ENCODE peak calls at places on chromosomes 11 and 22, in four cellular contexts. One of them, this sample, is unnamed.

GRCh38 chr11:65435981-65436411 is 13.4 kb downstream of the NEAT1 start:
- DNase-seq in IMR-90: no peak
- DNase-seq in sigmoid colon: peak; percentile 79
- DNase-seq in breast epithelium: no peak
- DNase-seq in this sample: no peak

GRCh38 chr22:25942989-25943411 is 201.0 kb downstream of the MYO18B start:
- DNase-seq in breast epithelium: peak; percentile 55
- DNase-seq in sigmoid colon: no peak
- DNase-seq in IMR-90: no peak
- DNase-seq in this sample: peak; percentile 32

GRCh38 chr11:87445002-87445401 is 407.3 kb downstream of the TMEM135 start:
- DNase-seq in IMR-90: peak; percentile 67
- DNase-seq in sigmoid colon: no peak
- DNase-seq in breast epithelium: no peak
- DNase-seq in this sample: no peak

GRCh38 chr22:36610056-36610455 is 81.1 kb upstream of the EIF3D start:
- DNase-seq in breast epithelium: no peak
- DNase-seq in IMR-90: no peak
- DNase-seq in sigmoid colon: no peak
- DNase-seq in this sample: no peak

GRCh38 chr11:107017104-107017432 is 1.2 kb downstream of the GUCY1A2 start:
- DNase-seq in sigmoid colon: no peak
- DNase-seq in breast epithelium: no peak
- DNase-seq in IMR-90: no peak
- DNase-seq in this sample: no peak

GRCh38 chr11:67780056-67780455 is 105.6 kb upstream of the ALDH3B2 start:
- DNase-seq in breast epithelium: no peak
- DNase-seq in sigmoid colon: no peak
- DNase-seq in IMR-90: no peak
- DNase-seq in this sample: no peak

GRCh38 chr11:134476435-134477021 is 64.5 kb upstream of the B3GAT1 start:
- DNase-seq in sigmoid colon: no peak
- DNase-seq in IMR-90: no peak
- DNase-seq in breast epithelium: no peak
- DNase-seq in this sample: no peak

GRCh38 chr11:131866535-131867400 is 496.4 kb downstream of the NTM start:
- DNase-seq in breast epithelium: no peak
- DNase-seq in IMR-90: no peak
- DNase-seq in sigmoid colon: no peak
- DNase-seq in this sample: no peak

GRCh38 chr11:1750481-1750839 is at the start of gene IFITM10:
- DNase-seq in breast epithelium: no peak
- DNase-seq in IMR-90: no peak
- DNase-seq in sigmoid colon: no peak
- DNase-seq in this sample: no peak

GRCh38 chr11:72642815-72643511 is 31.3 kb downstream of the PDE2A start:
- DNase-seq in sigmoid colon: peak; percentile 83
- DNase-seq in IMR-90: peak; percentile 11
- DNase-seq in breast epithelium: no peak
- DNase-seq in this sample: no peak

GRCh38 chr11:120658071-120658423 is 146.5 kb downstream of the GRIK4 start:
- DNase-seq in sigmoid colon: no peak
- DNase-seq in breast epithelium: no peak
- DNase-seq in IMR-90: no peak
- DNase-seq in this sample: no peak

GRCh38 chr22:49964493-49965290 is 4.1 kb downstream of the PIM3 start:
- DNase-seq in breast epithelium: peak; percentile 51
- DNase-seq in sigmoid colon: peak; percentile 64
- DNase-seq in IMR-90: no peak
- DNase-seq in this sample: peak; percentile 30

GRCh38 chr11:125300791-125301218 is 136.3 kb downstream of the PKNOX2 start:
- DNase-seq in breast epithelium: no peak
- DNase-seq in IMR-90: peak; percentile 79
- DNase-seq in sigmoid colon: no peak
- DNase-seq in this sample: peak; percentile 48

GRCh38 chr11:129012880-129013279 is 70.2 kb upstream of the TP53AIP1 start:
- DNase-seq in breast epithelium: no peak
- DNase-seq in IMR-90: no peak
- DNase-seq in sigmoid colon: no peak
- DNase-seq in this sample: no peak

GRCh38 chr11:113730887-113731726 is 25.0 kb upstream of the TMPRSS5 start:
- DNase-seq in breast epithelium: no peak
- DNase-seq in IMR-90: peak; percentile 64
- DNase-seq in sigmoid colon: no peak
- DNase-seq in this sample: peak; percentile 64

GRCh38 chr11:117392001-117392690 is 64.5 kb downstream of the CEP164 start:
- DNase-seq in sigmoid colon: peak; percentile 28
- DNase-seq in IMR-90: no peak
- DNase-seq in breast epithelium: no peak
- DNase-seq in this sample: no peak

GRCh38 chr11:61960532-61960931 is 6.9 kb downstream of the FTH1 start:
- DNase-seq in IMR-90: no peak
- DNase-seq in breast epithelium: no peak
- DNase-seq in sigmoid colon: peak; percentile 64
- DNase-seq in this sample: no peak

GRCh38 chr22:45309422-45310227 is at the start of gene FAM118A:
- DNase-seq in breast epithelium: peak; percentile 94
- DNase-seq in sigmoid colon: peak; percentile 96
- DNase-seq in IMR-90: peak; percentile 88
- DNase-seq in this sample: peak; percentile 87
- TF ChIP-seq POLR2A in breast epithelium: peak; percentile 55
- TF ChIP-seq POLR2A in sigmoid colon: peak; percentile 50
- TF ChIP-seq POLR2A in IMR-90: peak; percentile 67
- TF ChIP-seq POLR2A in this sample: peak; percentile 99

GRCh38 chr11:54930930-54931329 is 224.3 kb downstream of the OR4A5 start:
- DNase-seq in IMR-90: no peak
- DNase-seq in breast epithelium: no peak
- DNase-seq in sigmoid colon: peak; percentile 43
- DNase-seq in this sample: no peak
- H3K9me3 ChIP-seq in IMR-90: peaks cover 4% of the 10 kb centered on the region
- H3K9me3 ChIP-seq in breast epithelium: peaks cover 88% of the 10 kb centered on the region
- H3K9me3 ChIP-seq in sigmoid colon: peaks cover 43% of the 10 kb centered on the region
- H3K9me3 ChIP-seq in this sample: peaks cover 17% of the 10 kb centered on the region

GRCh38 chr11:77634724-77635123 is 2.9 kb downstream of the CLNS1A start:
- DNase-seq in sigmoid colon: no peak
- DNase-seq in breast epithelium: no peak
- DNase-seq in IMR-90: no peak
- DNase-seq in this sample: no peak

GRCh38 chr11:77636738-77637344 is 753 bp downstream of the CLNS1A start:
- DNase-seq in IMR-90: no peak
- DNase-seq in sigmoid colon: no peak
- DNase-seq in breast epithelium: no peak
- DNase-seq in this sample: no peak

GRCh38 chr11:77633856-77634425 is 3.7 kb downstream of the CLNS1A start:
- DNase-seq in breast epithelium: no peak
- DNase-seq in sigmoid colon: no peak
- DNase-seq in IMR-90: no peak
- DNase-seq in this sample: no peak

GRCh38 chr11:77642228-77642627 is 4.6 kb upstream of the CLNS1A start:
- DNase-seq in sigmoid colon: no peak
- DNase-seq in IMR-90: no peak
- DNase-seq in breast epithelium: no peak
- DNase-seq in this sample: no peak

DNA sequence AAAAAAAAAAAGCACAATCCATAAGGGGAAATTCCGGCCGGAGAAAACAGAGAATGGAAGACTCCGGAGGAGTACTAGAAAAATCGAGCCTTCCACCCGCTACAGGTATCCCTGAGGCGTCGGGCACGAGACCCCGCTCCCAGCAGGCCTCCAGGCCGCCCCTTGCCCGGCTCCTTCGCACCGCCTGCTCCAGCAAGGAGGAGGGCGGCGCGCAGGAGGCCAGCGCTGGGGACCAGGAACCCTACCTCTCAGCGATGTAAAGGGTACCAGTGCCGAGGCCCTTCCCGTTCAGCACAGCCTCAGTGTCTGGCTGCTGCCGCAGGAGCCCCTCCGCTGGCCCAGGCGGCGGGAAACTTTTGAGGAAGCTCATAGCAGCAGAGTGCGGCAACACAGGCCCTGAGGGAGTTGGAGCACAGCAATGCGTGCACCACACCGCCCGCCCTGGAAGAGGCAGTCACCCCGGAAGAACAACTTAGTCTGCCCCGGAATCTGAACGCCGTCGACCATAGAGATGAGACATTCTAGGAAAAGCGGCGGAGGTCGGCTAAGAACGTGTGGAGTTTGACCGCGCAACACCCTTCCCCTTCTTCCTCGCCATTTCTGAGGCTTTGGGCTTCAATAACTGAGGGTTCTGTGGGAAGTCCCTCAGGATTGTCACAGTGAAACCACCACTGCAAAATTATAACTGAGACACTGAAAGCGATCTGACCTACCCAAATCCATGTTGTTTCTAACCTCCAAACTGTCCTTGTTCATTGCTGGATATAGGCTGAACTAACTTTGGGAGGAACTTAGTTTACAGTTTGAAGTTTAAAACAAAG is at the start of gene CLNS1A:
- DNase-seq in IMR-90: peak; percentile 85
- DNase-seq in sigmoid colon: peak; percentile 90
- DNase-seq in breast epithelium: peak; percentile 84
- DNase-seq in this sample: peak; percentile 79
- TF ChIP-seq POLR2A in IMR-90: peak; percentile 72
- TF ChIP-seq POLR2A in sigmoid colon: peak; percentile 62
- TF ChIP-seq POLR2A in breast epithelium: peak; percentile 69
- TF ChIP-seq POLR2A in this sample: peak; percentile 47

DNA sequence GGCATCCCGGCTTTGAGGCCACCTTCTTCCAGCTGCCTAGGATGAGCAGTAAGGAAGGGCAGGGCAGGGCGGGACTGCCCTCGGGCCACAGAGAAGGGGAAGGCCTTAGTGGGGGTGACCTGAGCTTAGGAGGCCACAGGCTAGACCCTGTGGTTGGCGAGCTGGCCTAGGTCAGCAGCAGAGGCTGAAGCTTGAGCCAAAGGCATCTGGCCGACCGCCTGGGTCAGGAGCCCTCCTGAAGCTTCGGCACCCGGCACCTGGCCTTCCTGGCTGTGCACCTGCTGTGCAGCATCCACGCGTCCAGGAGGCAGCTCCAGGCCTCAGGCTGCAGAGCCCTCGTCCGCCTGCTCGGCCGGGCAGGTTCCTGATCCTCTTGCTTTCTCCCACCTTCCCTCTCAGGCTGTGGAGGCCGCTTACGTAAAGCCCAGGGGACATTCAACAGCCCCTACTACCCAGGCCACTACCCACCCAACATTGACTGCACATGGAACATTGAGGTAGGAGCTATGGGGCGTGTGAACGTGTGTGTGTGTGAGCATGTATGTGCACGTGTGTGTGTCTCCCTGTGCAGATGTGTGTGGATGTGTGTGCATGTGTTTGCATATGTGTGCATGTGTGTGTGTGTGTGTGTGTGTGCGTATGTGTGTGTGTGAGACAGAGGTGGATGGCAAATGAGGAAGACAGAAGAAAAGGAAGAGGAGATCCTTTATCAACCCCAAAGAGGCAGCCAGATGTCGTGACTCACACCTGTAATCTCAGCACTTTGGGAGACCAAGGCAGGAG is 34.9 kb downstream of the ST14 start:
- DNase-seq in IMR-90: no peak
- DNase-seq in sigmoid colon: no peak
- DNase-seq in breast epithelium: no peak
- DNase-seq in this sample: no peak
- H3K9me3 ChIP-seq in IMR-90: no peaks in the 10 kb centered on the region
- H3K9me3 ChIP-seq in sigmoid colon: no peaks in the 10 kb centered on the region
- H3K9me3 ChIP-seq in breast epithelium: no peaks in the 10 kb centered on the region
- H3K9me3 ChIP-seq in this sample: no peaks in the 10 kb centered on the region

This sample was measured in gastrocnemius medialis.